ENCODE peak calls at places on chromosomes 3 and 15, in seven cellular contexts. One of them, this sample, is unnamed.
A peak's percentile ranks its signal among the peaks of the same experiment; 100 is the strongest.

GRCh38 chr3:117463276-117463675 is 753.7 kb downstream of the TUSC7 start:
- DNase-seq in stromal cell of bone marrow: peak; percentile 55
- DNase-seq in iPS DF 6.9: no peak
- DNase-seq in GM04504: no peak
- DNase-seq in epithelial cell of esophagus: no peak
- DNase-seq in hepatic stellate cell: no peak
- DNase-seq in germinal center: no peak
- DNase-seq in this sample: no peak

GRCh38 chr15:33988384-33988783 is 20.1 kb downstream of the CHRM5 start:
- DNase-seq in iPS DF 6.9: no peak
- DNase-seq in epithelial cell of esophagus: peak; percentile 7
- DNase-seq in hepatic stellate cell: no peak
- DNase-seq in germinal center: no peak
- DNase-seq in GM04504: no peak
- DNase-seq in stromal cell of bone marrow: no peak
- DNase-seq in this sample: no peak

GRCh38 chr15:92846716-92847115 is 53.4 kb upstream of the CHD2 start:
- DNase-seq in stromal cell of bone marrow: no peak
- DNase-seq in epithelial cell of esophagus: no peak
- DNase-seq in GM04504: peak; percentile 34
- DNase-seq in iPS DF 6.9: no peak
- DNase-seq in germinal center: no peak
- DNase-seq in hepatic stellate cell: peak; percentile 34
- DNase-seq in this sample: no peak

GRCh38 chr3:13420051-13420816 is at the start of gene NUP210:
- DNase-seq in GM04504: no peak
- DNase-seq in iPS DF 6.9: no peak
- DNase-seq in hepatic stellate cell: no peak
- DNase-seq in germinal center: peak; percentile 86
- DNase-seq in epithelial cell of esophagus: no peak
- DNase-seq in stromal cell of bone marrow: no peak
- DNase-seq in this sample: peak; percentile 72

GRCh38 chr3:107884028-107884427 is 206.8 kb downstream of the CD47 start:
- DNase-seq in GM04504: no peak
- DNase-seq in iPS DF 6.9: no peak
- DNase-seq in germinal center: no peak
- DNase-seq in epithelial cell of esophagus: no peak
- DNase-seq in stromal cell of bone marrow: no peak
- DNase-seq in hepatic stellate cell: no peak
- DNase-seq in this sample: no peak

GRCh38 chr15:100235030-100235617 is 106.7 kb downstream of the ADAMTS17 start:
- DNase-seq in GM04504: no peak
- DNase-seq in iPS DF 6.9: no peak
- DNase-seq in epithelial cell of esophagus: no peak
- DNase-seq in stromal cell of bone marrow: no peak
- DNase-seq in hepatic stellate cell: no peak
- DNase-seq in germinal center: no peak
- DNase-seq in this sample: no peak

GRCh38 chr3:9730747-9731205 is 759 bp upstream of the BRPF1 start:
- DNase-seq in epithelial cell of esophagus: no peak
- DNase-seq in GM04504: no peak
- DNase-seq in hepatic stellate cell: no peak
- DNase-seq in iPS DF 6.9: peak; percentile 55
- DNase-seq in germinal center: no peak
- DNase-seq in stromal cell of bone marrow: no peak
- DNase-seq in this sample: no peak

GRCh38 chr3:127792664-127793292 is 29.5 kb downstream of the MGLL start:
- DNase-seq in epithelial cell of esophagus: peak; percentile 88
- DNase-seq in hepatic stellate cell: peak; percentile 77
- DNase-seq in iPS DF 6.9: no peak
- DNase-seq in GM04504: peak; percentile 95
- DNase-seq in germinal center: no peak
- DNase-seq in stromal cell of bone marrow: peak; percentile 66
- DNase-seq in this sample: no peak

GRCh38 chr15:37102315-37103021 is 2.1 kb upstream of the MEIS2 start:
- DNase-seq in iPS DF 6.9: no peak
- DNase-seq in epithelial cell of esophagus: no peak
- DNase-seq in germinal center: no peak
- DNase-seq in stromal cell of bone marrow: no peak
- DNase-seq in GM04504: no peak
- DNase-seq in hepatic stellate cell: peak; percentile 45
- DNase-seq in this sample: peak; percentile 40

GRCh38 chr3:102206506-102207145 is 228.2 kb upstream of the ZPLD1 start:
- DNase-seq in stromal cell of bone marrow: peak; percentile 90
- DNase-seq in hepatic stellate cell: no peak
- DNase-seq in germinal center: no peak
- DNase-seq in GM04504: peak; percentile 83
- DNase-seq in iPS DF 6.9: no peak
- DNase-seq in epithelial cell of esophagus: peak; percentile 84
- DNase-seq in this sample: no peak

GRCh38 chr3:52896613-52897012 is 735 bp downstream of the STIMATE start:
- DNase-seq in hepatic stellate cell: no peak
- DNase-seq in GM04504: no peak
- DNase-seq in epithelial cell of esophagus: peak; percentile 14
- DNase-seq in iPS DF 6.9: peak; percentile 13
- DNase-seq in stromal cell of bone marrow: no peak
- DNase-seq in germinal center: peak; percentile 58
- DNase-seq in this sample: peak; percentile 22

GRCh38 chr3:107425033-107425432 is 47.8 kb downstream of the CCDC54 start:
- DNase-seq in germinal center: no peak
- DNase-seq in GM04504: no peak
- DNase-seq in epithelial cell of esophagus: no peak
- DNase-seq in stromal cell of bone marrow: no peak
- DNase-seq in hepatic stellate cell: no peak
- DNase-seq in iPS DF 6.9: no peak
- DNase-seq in this sample: no peak

GRCh38 chr15:100158368-100158767 is 183.4 kb downstream of the ADAMTS17 start:
- DNase-seq in GM04504: no peak
- DNase-seq in stromal cell of bone marrow: no peak
- DNase-seq in germinal center: no peak
- DNase-seq in hepatic stellate cell: no peak
- DNase-seq in epithelial cell of esophagus: no peak
- DNase-seq in iPS DF 6.9: no peak
- DNase-seq in this sample: no peak

GRCh38 chr3:159654183-159655134 is 334.2 kb upstream of the IL12A start:
- DNase-seq in germinal center: no peak
- DNase-seq in iPS DF 6.9: no peak
- DNase-seq in hepatic stellate cell: no peak
- DNase-seq in epithelial cell of esophagus: no peak
- DNase-seq in stromal cell of bone marrow: no peak
- DNase-seq in GM04504: no peak
- DNase-seq in this sample: no peak

GRCh38 chr3:67946446-67946845 is 292.0 kb upstream of the SUCLG2 start:
- DNase-seq in GM04504: no peak
- DNase-seq in epithelial cell of esophagus: no peak
- DNase-seq in iPS DF 6.9: no peak
- DNase-seq in stromal cell of bone marrow: no peak
- DNase-seq in hepatic stellate cell: peak; percentile 23
- DNase-seq in germinal center: no peak
- DNase-seq in this sample: no peak

GRCh38 chr15:92670625-92671024 is 15.1 kb upstream of the FAM174B start:
- DNase-seq in hepatic stellate cell: no peak
- DNase-seq in epithelial cell of esophagus: no peak
- DNase-seq in stromal cell of bone marrow: no peak
- DNase-seq in iPS DF 6.9: no peak
- DNase-seq in germinal center: no peak
- DNase-seq in GM04504: no peak
- DNase-seq in this sample: peak; percentile 74

GRCh38 chr3:71310595-71311319 is 272.8 kb downstream of the FOXP1 start:
- DNase-seq in hepatic stellate cell: peak; percentile 16
- DNase-seq in iPS DF 6.9: no peak
- DNase-seq in epithelial cell of esophagus: peak; percentile 16
- DNase-seq in germinal center: no peak
- DNase-seq in GM04504: peak; percentile 66
- DNase-seq in stromal cell of bone marrow: peak; percentile 52
- DNase-seq in this sample: no peak

GRCh38 chr15:74817370-74817737 is 4.7 kb downstream of the LMAN1L start:
- DNase-seq in stromal cell of bone marrow: no peak
- DNase-seq in hepatic stellate cell: peak; percentile 57
- DNase-seq in GM04504: no peak
- DNase-seq in iPS DF 6.9: no peak
- DNase-seq in epithelial cell of esophagus: peak; percentile 85
- DNase-seq in germinal center: no peak
- DNase-seq in this sample: peak; percentile 78

GRCh38 chr3:50256978-50257890 is 11.7 kb upstream of the SEMA3B start:
- DNase-seq in stromal cell of bone marrow: no peak
- DNase-seq in germinal center: no peak
- DNase-seq in iPS DF 6.9: no peak
- DNase-seq in hepatic stellate cell: no peak
- DNase-seq in epithelial cell of esophagus: peak; percentile 57
- DNase-seq in GM04504: no peak
- DNase-seq in this sample: peak; percentile 31

GRCh38 chr3:169147246-169148008 is 516.1 kb downstream of the MECOM start:
- DNase-seq in stromal cell of bone marrow: no peak
- DNase-seq in iPS DF 6.9: peak; percentile 41
- DNase-seq in epithelial cell of esophagus: peak; percentile 71
- DNase-seq in germinal center: peak; percentile 9
- DNase-seq in hepatic stellate cell: peak; percentile 62
- DNase-seq in GM04504: peak; percentile 19
- DNase-seq in this sample: peak; percentile 73

GRCh38 chr15:37106490-37107001 is 6.2 kb upstream of the MEIS2 start:
- DNase-seq in iPS DF 6.9: no peak
- DNase-seq in stromal cell of bone marrow: no peak
- DNase-seq in germinal center: no peak
- DNase-seq in hepatic stellate cell: no peak
- DNase-seq in GM04504: no peak
- DNase-seq in epithelial cell of esophagus: peak; percentile 36
- DNase-seq in this sample: peak; percentile 52

GRCh38 chr3:146374146-146374545 is 95.2 kb downstream of the PLSCR2 start:
- DNase-seq in hepatic stellate cell: no peak
- DNase-seq in iPS DF 6.9: no peak
- DNase-seq in GM04504: no peak
- DNase-seq in germinal center: no peak
- DNase-seq in epithelial cell of esophagus: no peak
- DNase-seq in stromal cell of bone marrow: no peak
- DNase-seq in this sample: no peak

GRCh38 chr3:66037330-66037985 is 1.3 kb downstream of the MAGI1 start:
- DNase-seq in germinal center: no peak
- DNase-seq in GM04504: no peak
- DNase-seq in epithelial cell of esophagus: peak; percentile 63
- DNase-seq in hepatic stellate cell: peak; percentile 63
- DNase-seq in stromal cell of bone marrow: no peak
- DNase-seq in iPS DF 6.9: no peak
- DNase-seq in this sample: peak; percentile 32

GRCh38 chr15:62895139-62895866 is 147.2 kb upstream of the TPM1 start:
- DNase-seq in iPS DF 6.9: no peak
- DNase-seq in epithelial cell of esophagus: peak; percentile 55
- DNase-seq in hepatic stellate cell: peak; percentile 40
- DNase-seq in stromal cell of bone marrow: no peak
- DNase-seq in germinal center: no peak
- DNase-seq in GM04504: no peak
- DNase-seq in this sample: no peak

GRCh38 chr3:71548995-71549394 is 34.5 kb downstream of the FOXP1 start:
- DNase-seq in stromal cell of bone marrow: no peak
- DNase-seq in epithelial cell of esophagus: no peak
- DNase-seq in GM04504: no peak
- DNase-seq in hepatic stellate cell: no peak
- DNase-seq in germinal center: no peak
- DNase-seq in iPS DF 6.9: no peak
- DNase-seq in this sample: no peak

GRCh38 chr15:60385620-60386552 is 11.9 kb downstream of the ANXA2 start:
- DNase-seq in epithelial cell of esophagus: peak; percentile 41
- DNase-seq in iPS DF 6.9: no peak
- DNase-seq in stromal cell of bone marrow: no peak
- DNase-seq in hepatic stellate cell: no peak
- DNase-seq in GM04504: no peak
- DNase-seq in germinal center: no peak
- DNase-seq in this sample: no peak

GRCh38 chr3:196517919-196518318 is 2.8 kb upstream of the SMCO1 start:
- DNase-seq in germinal center: no peak
- DNase-seq in epithelial cell of esophagus: peak; percentile 98
- DNase-seq in iPS DF 6.9: no peak
- DNase-seq in GM04504: no peak
- DNase-seq in stromal cell of bone marrow: no peak
- DNase-seq in hepatic stellate cell: no peak
- DNase-seq in this sample: peak; percentile 98

GRCh38 chr3:167785790-167786189 is 50.3 kb downstream of the SERPINI1 start:
- DNase-seq in stromal cell of bone marrow: no peak
- DNase-seq in iPS DF 6.9: no peak
- DNase-seq in epithelial cell of esophagus: peak; percentile 35
- DNase-seq in hepatic stellate cell: no peak
- DNase-seq in germinal center: no peak
- DNase-seq in GM04504: no peak
- DNase-seq in this sample: no peak

GRCh38 chr3:16741103-16741758 is 136.0 kb upstream of the DAZL start:
- DNase-seq in iPS DF 6.9: no peak
- DNase-seq in stromal cell of bone marrow: peak; percentile 88
- DNase-seq in epithelial cell of esophagus: peak; percentile 66
- DNase-seq in GM04504: no peak
- DNase-seq in germinal center: no peak
- DNase-seq in hepatic stellate cell: no peak
- DNase-seq in this sample: no peak

GRCh38 chr3:175208316-175208715 is 349.2 kb downstream of the NAALADL2 start:
- DNase-seq in hepatic stellate cell: no peak
- DNase-seq in germinal center: no peak
- DNase-seq in iPS DF 6.9: no peak
- DNase-seq in GM04504: no peak
- DNase-seq in epithelial cell of esophagus: peak; percentile 16
- DNase-seq in stromal cell of bone marrow: no peak
- DNase-seq in this sample: no peak

GRCh38 chr3:55579499-55579898 is 92.4 kb upstream of the WNT5A start:
- DNase-seq in iPS DF 6.9: no peak
- DNase-seq in epithelial cell of esophagus: peak; percentile 42
- DNase-seq in GM04504: no peak
- DNase-seq in hepatic stellate cell: peak; percentile 14
- DNase-seq in stromal cell of bone marrow: no peak
- DNase-seq in germinal center: no peak
- DNase-seq in this sample: no peak

GRCh38 chr15:35427091-35427490 is 118.9 kb downstream of the DPH6 start:
- DNase-seq in stromal cell of bone marrow: peak; percentile 38
- DNase-seq in germinal center: no peak
- DNase-seq in hepatic stellate cell: peak; percentile 26
- DNase-seq in epithelial cell of esophagus: peak; percentile 57
- DNase-seq in GM04504: peak; percentile 59
- DNase-seq in iPS DF 6.9: no peak
- DNase-seq in this sample: no peak

GRCh38 chr15:94704421-94704820 is 473.1 kb downstream of the MCTP2 start:
- DNase-seq in hepatic stellate cell: no peak
- DNase-seq in germinal center: no peak
- DNase-seq in iPS DF 6.9: no peak
- DNase-seq in stromal cell of bone marrow: no peak
- DNase-seq in epithelial cell of esophagus: no peak
- DNase-seq in GM04504: no peak
- DNase-seq in this sample: no peak

GRCh38 chr3:128932516-128933212 is 53.2 kb downstream of the ACAD9 start:
- DNase-seq in iPS DF 6.9: no peak
- DNase-seq in GM04504: no peak
- DNase-seq in epithelial cell of esophagus: peak; percentile 18
- DNase-seq in germinal center: no peak
- DNase-seq in stromal cell of bone marrow: no peak
- DNase-seq in hepatic stellate cell: no peak
- DNase-seq in this sample: no peak

GRCh38 chr15:60397772-60398445 is at the start of gene ANXA2:
- DNase-seq in hepatic stellate cell: peak; percentile 89
- DNase-seq in stromal cell of bone marrow: peak; percentile 81
- DNase-seq in epithelial cell of esophagus: peak; percentile 94
- DNase-seq in iPS DF 6.9: no peak
- DNase-seq in germinal center: peak; percentile 78
- DNase-seq in GM04504: peak; percentile 80
- DNase-seq in this sample: peak; percentile 81

GRCh38 chr15:63600646-63601025 is 3.4 kb downstream of the FBXL22 start:
- DNase-seq in stromal cell of bone marrow: peak; percentile 87
- DNase-seq in GM04504: peak; percentile 84
- DNase-seq in hepatic stellate cell: peak; percentile 93
- DNase-seq in epithelial cell of esophagus: peak; percentile 94
- DNase-seq in iPS DF 6.9: no peak
- DNase-seq in germinal center: peak; percentile 90
- DNase-seq in this sample: peak; percentile 94

GRCh38 chr3:30747771-30748281 is 141.4 kb downstream of the TGFBR2 start:
- DNase-seq in germinal center: no peak
- DNase-seq in epithelial cell of esophagus: peak; percentile 63
- DNase-seq in hepatic stellate cell: peak; percentile 15
- DNase-seq in GM04504: peak; percentile 20
- DNase-seq in stromal cell of bone marrow: peak; percentile 25
- DNase-seq in iPS DF 6.9: no peak
- DNase-seq in this sample: peak; percentile 16

GRCh38 chr3:154161806-154162205 is 40.6 kb downstream of the ARHGEF26 start:
- DNase-seq in hepatic stellate cell: no peak
- DNase-seq in stromal cell of bone marrow: no peak
- DNase-seq in germinal center: no peak
- DNase-seq in GM04504: no peak
- DNase-seq in epithelial cell of esophagus: peak; percentile 37
- DNase-seq in iPS DF 6.9: no peak
- DNase-seq in this sample: no peak

This sample was measured in HAP-1.